ENCODE peak calls at places on chromosomes 13 and 19, in six cellular contexts. A is tibial artery, R is coronary artery, D is IMR-90, E is fibroblast of pulmonary artery, U is LNCaP clone FGC. Y is an unnamed sample.

GRCh38 chr13:35876601-35877000 is 254.6 kb downstream of the DCLK1 start:
- DNase-seq in R (no peak), E (no peak), A (no peak), U (no peak), D (no peak), Y (no peak)

GRCh38 chr19:34645551-34645950 is 31.4 kb downstream of the SCGB2B2 start:
- DNase-seq in R (no peak), E (no peak), U (no peak), A (no peak), D (no peak), Y (no peak)

GRCh38 chr19:853014-853553 is 981 bp downstream of the ELANE start:
- DNase-seq in R (no peak), E (no peak), D (no peak), A (no peak), U (no peak), Y (no peak)

GRCh38 chr13:113029487-113030258 is 60.7 kb downstream of the MCF2L start:
- DNase-seq in U (no peak), D (no peak), R (no peak), A (no peak), E (peak), Y (no peak)

GRCh38 chr13:113804017-113804702 is 45.1 kb downstream of the TMEM255B start:
- DNase-seq in A (no peak), R (no peak), U (no peak), D (no peak), E (no peak), Y (no peak)

GRCh38 chr13:98307392-98307743 is 130.3 kb upstream of the RNF113B start:
- DNase-seq in D (no peak), A (no peak), R (no peak), E (no peak), U (no peak), Y (no peak)

GRCh38 chr19:17379221-17379631 is 2.1 kb upstream of the PLVAP start:
- DNase-seq in E (no peak), A (no peak), U (no peak), D (no peak), R (no peak), Y (no peak)

GRCh38 chr19:52453324-52454094 is at the start of gene ZNF578:
- DNase-seq in U (peak), A (peak), R (peak), D (peak), E (peak), Y (peak)

GRCh38 chr19:38194061-38194701 is 29.8 kb downstream of the DPF1 start:
- DNase-seq in U (no peak), D (no peak), R (no peak), E (no peak), A (no peak), Y (no peak)

GRCh38 chr13:85298387-85298924 is 500.8 kb downstream of the SLITRK6 start:
- DNase-seq in R (no peak), A (no peak), E (no peak), U (no peak), D (no peak), Y (no peak)

GRCh38 chr19:1237754-1238372 is at the start of gene CBARP:
- DNase-seq in U (no peak), D (no peak), E (peak), R (no peak), A (no peak), Y (no peak)

GRCh38 chr19:45667620-45668341 is at the start of gene GIPR:
- DNase-seq in U (no peak), A (no peak), R (no peak), E (no peak), D (peak), Y (no peak)

GRCh38 chr13:98450495-98451167 is 126.3 kb downstream of the STK24 start:
- DNase-seq in D (no peak), E (no peak), R (no peak), U (no peak), A (no peak), Y (no peak)

GRCh38 chr19:18961767-18962423 is 20.9 kb upstream of the HOMER3 start:
- DNase-seq in U (no peak), D (no peak), A (no peak), E (no peak), R (no peak), Y (no peak)

GRCh38 chr19:18799389-18799970 is 8.4 kb upstream of the COMP start:
- DNase-seq in A (no peak), E (no peak), R (no peak), D (no peak), U (no peak), Y (no peak)

GRCh38 chr19:1079566-1080111 is 12.7 kb downstream of the ARHGAP45 start:
- DNase-seq in E (no peak), A (no peak), R (no peak), U (no peak), D (no peak), Y (no peak)

GRCh38 chr13:73259061-73259908 is 200.5 kb downstream of the KLF5 start:
- DNase-seq in U (no peak), R (no peak), A (no peak), E (peak), D (peak), Y (peak)

GRCh38 chr19:48900477-48901452 is 653 bp downstream of the NUCB1 start:
- DNase-seq in U (no peak), E (peak), A (no peak), R (no peak), D (peak), Y (peak)
- H3K4me3 ChIP-seq in U (peak), E (peak), A (peak), R (peak), D (peak), Y (peak)

GRCh38 chr13:46101488-46102289 is 3.1 kb downstream of the CPB2 start:
- DNase-seq in A (no peak), E (no peak), D (no peak), R (no peak), U (peak), Y (no peak)
- H3K4me3 ChIP-seq in A (no peak), E (no peak), D (no peak), R (no peak), U (no peak), Y (no peak)

GRCh38 chr19:29372461-29372860 is 153.3 kb upstream of the VSTM2B start:
- DNase-seq in D (no peak), E (no peak), A (no peak), U (no peak), R (no peak), Y (no peak)
- H3K4me3 ChIP-seq in D (no peak), E (no peak), A (no peak), U (no peak), R (no peak), Y (no peak)

DNA sequence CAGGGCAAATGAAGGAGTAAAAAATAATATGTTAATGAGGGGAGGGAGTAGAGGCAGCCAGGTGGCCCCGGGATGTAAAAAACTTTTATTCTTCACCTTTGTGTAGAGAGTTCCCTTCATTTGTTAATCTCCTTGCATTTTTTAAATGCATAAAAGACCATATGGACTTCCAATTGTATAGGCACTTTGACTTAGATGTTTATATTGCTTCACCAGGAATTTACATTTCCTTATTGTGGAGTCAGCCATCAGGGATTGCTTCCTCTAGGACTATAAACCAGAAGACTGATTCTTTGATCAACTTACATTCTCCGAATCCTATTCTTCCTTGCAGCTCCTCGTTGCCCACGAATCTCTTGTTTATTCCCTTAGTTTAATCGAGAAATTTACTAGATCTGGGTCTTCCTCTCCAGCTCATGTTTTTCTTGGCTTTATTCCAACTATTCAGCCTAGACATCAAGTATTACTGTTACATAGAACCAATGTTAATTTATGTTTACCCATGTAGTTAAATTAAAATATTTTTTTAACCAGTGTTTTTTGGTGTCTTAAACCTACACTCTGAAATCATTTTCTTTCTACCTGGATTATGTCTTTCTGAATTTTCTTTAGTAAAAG is 1187.0 kb upstream of the SLC10A2 start:
- DNase-seq in U (no peak), E (peak), A (no peak), R (no peak), D (no peak), Y (no peak)
- H3K4me3 ChIP-seq in U (no peak), E (no peak), A (no peak), R (no peak), D (no peak), Y (no peak)

GRCh38 chr19:57389194-57389729 is 392 bp upstream of the ZNF548 start:
- DNase-seq in A (no peak), D (no peak), E (no peak), U (no peak), R (no peak), Y (no peak)
- H3K4me3 ChIP-seq in A (peak), D (peak), E (peak), U (peak), R (peak), Y (peak)